ENCODE peak calls at places on chromosome 11, in four cellular contexts. One of them, this sample, is unnamed.

GRCh38 chr11:26569646-26570045 is 2.4 kb downstream of the MUC15 start:
- DNase-seq in esophagus squamous epithelium: no peak
- DNase-seq in dorsolateral prefrontal cortex: no peak
- DNase-seq in heart left ventricle: no peak
- DNase-seq in this sample: no peak

GRCh38 chr11:114080219-114080618 is 20.7 kb downstream of the ZBTB16 start:
- DNase-seq in esophagus squamous epithelium: no peak
- DNase-seq in dorsolateral prefrontal cortex: no peak
- DNase-seq in heart left ventricle: peak
- DNase-seq in this sample: no peak

GRCh38 chr11:104529213-104529612 is 365.3 kb upstream of the PDGFD start:
- DNase-seq in esophagus squamous epithelium: no peak
- DNase-seq in dorsolateral prefrontal cortex: peak
- DNase-seq in heart left ventricle: no peak
- DNase-seq in this sample: no peak

GRCh38 chr11:15852179-15852578 is 504.2 kb downstream of the SOX6 start:
- DNase-seq in esophagus squamous epithelium: no peak
- DNase-seq in dorsolateral prefrontal cortex: no peak
- DNase-seq in heart left ventricle: no peak
- DNase-seq in this sample: no peak

GRCh38 chr11:61923166-61924015 is 6.0 kb upstream of the RAB3IL1 start:
- DNase-seq in esophagus squamous epithelium: no peak
- DNase-seq in dorsolateral prefrontal cortex: no peak
- DNase-seq in heart left ventricle: peak
- DNase-seq in this sample: no peak

GRCh38 chr11:115194798-115195101 is 309.5 kb downstream of the CADM1 start:
- DNase-seq in esophagus squamous epithelium: no peak
- DNase-seq in dorsolateral prefrontal cortex: no peak
- DNase-seq in heart left ventricle: no peak
- DNase-seq in this sample: no peak

GRCh38 chr11:132718711-132719641 is 813.3 kb downstream of the OPCML start:
- DNase-seq in esophagus squamous epithelium: no peak
- DNase-seq in dorsolateral prefrontal cortex: peak
- DNase-seq in heart left ventricle: no peak
- DNase-seq in this sample: no peak

GRCh38 chr11:97973352-97973857 is 1047.3 kb upstream of the CNTN5 start:
- DNase-seq in esophagus squamous epithelium: no peak
- DNase-seq in dorsolateral prefrontal cortex: no peak
- DNase-seq in heart left ventricle: no peak
- DNase-seq in this sample: no peak

GRCh38 chr11:61580292-61580888 is 486 bp downstream of the SYT7 start:
- DNase-seq in esophagus squamous epithelium: no peak
- DNase-seq in dorsolateral prefrontal cortex: no peak
- DNase-seq in heart left ventricle: no peak
- DNase-seq in this sample: no peak

GRCh38 chr11:84390441-84391078 is 1104.4 kb upstream of the CCDC90B start:
- DNase-seq in esophagus squamous epithelium: no peak
- DNase-seq in dorsolateral prefrontal cortex: no peak
- DNase-seq in heart left ventricle: no peak
- DNase-seq in this sample: peak

GRCh38 chr11:121967131-121967689 is 148.8 kb downstream of the BLID start:
- DNase-seq in esophagus squamous epithelium: no peak
- DNase-seq in dorsolateral prefrontal cortex: no peak
- DNase-seq in heart left ventricle: no peak
- DNase-seq in this sample: no peak

GRCh38 chr11:23078289-23078971 is 218.2 kb upstream of the CCDC179 start:
- DNase-seq in esophagus squamous epithelium: no peak
- DNase-seq in dorsolateral prefrontal cortex: no peak
- DNase-seq in heart left ventricle: no peak
- DNase-seq in this sample: no peak

GRCh38 chr11:69007978-69008381 is 5.1 kb downstream of the MRGPRF start:
- DNase-seq in esophagus squamous epithelium: no peak
- DNase-seq in dorsolateral prefrontal cortex: no peak
- DNase-seq in heart left ventricle: no peak
- DNase-seq in this sample: no peak

GRCh38 chr11:90656171-90656570 is 433.3 kb upstream of the CHORDC1 start:
- DNase-seq in esophagus squamous epithelium: no peak
- DNase-seq in dorsolateral prefrontal cortex: no peak
- DNase-seq in heart left ventricle: no peak
- DNase-seq in this sample: no peak

GRCh38 chr11:1368966-1369365 is 20.8 kb upstream of the BRSK2 start:
- DNase-seq in esophagus squamous epithelium: no peak
- DNase-seq in dorsolateral prefrontal cortex: no peak
- DNase-seq in heart left ventricle: no peak
- DNase-seq in this sample: no peak

GRCh38 chr11:62233730-62234129 is 8.3 kb upstream of the SCGB1D2 start:
- DNase-seq in esophagus squamous epithelium: no peak
- DNase-seq in dorsolateral prefrontal cortex: no peak
- DNase-seq in heart left ventricle: no peak
- DNase-seq in this sample: no peak

GRCh38 chr11:92227233-92227593 is 2.6 kb downstream of the FAT3 start:
- DNase-seq in esophagus squamous epithelium: no peak
- DNase-seq in dorsolateral prefrontal cortex: no peak
- DNase-seq in heart left ventricle: no peak
- DNase-seq in this sample: no peak

GRCh38 chr11:10544491-10545470 is 3.8 kb upstream of the RNF141 start:
- DNase-seq in esophagus squamous epithelium: no peak
- DNase-seq in dorsolateral prefrontal cortex: no peak
- DNase-seq in heart left ventricle: no peak
- DNase-seq in this sample: no peak

GRCh38 chr11:13944016-13944415 is 18.5 kb upstream of the SPON1 start:
- DNase-seq in esophagus squamous epithelium: no peak
- DNase-seq in dorsolateral prefrontal cortex: no peak
- DNase-seq in heart left ventricle: no peak
- DNase-seq in this sample: no peak

GRCh38 chr11:100459791-100460190 is 227.3 kb upstream of the ARHGAP42 start:
- DNase-seq in esophagus squamous epithelium: no peak
- DNase-seq in dorsolateral prefrontal cortex: no peak
- DNase-seq in heart left ventricle: no peak
- DNase-seq in this sample: no peak

GRCh38 chr11:60718524-60719316 is 5.8 kb upstream of the MS4A18 start:
- DNase-seq in esophagus squamous epithelium: no peak
- DNase-seq in dorsolateral prefrontal cortex: no peak
- DNase-seq in heart left ventricle: no peak
- DNase-seq in this sample: no peak

GRCh38 chr11:123381817-123382554 is 48.1 kb upstream of the GRAMD1B start:
- DNase-seq in esophagus squamous epithelium: no peak
- DNase-seq in dorsolateral prefrontal cortex: no peak
- DNase-seq in heart left ventricle: no peak
- DNase-seq in this sample: no peak

GRCh38 chr11:44788536-44789227 is 61.9 kb downstream of the TSPAN18 start:
- DNase-seq in esophagus squamous epithelium: no peak
- DNase-seq in dorsolateral prefrontal cortex: no peak
- DNase-seq in heart left ventricle: no peak
- DNase-seq in this sample: no peak

GRCh38 chr11:102157219-102157618 is 47.0 kb downstream of the YAP1 start:
- DNase-seq in esophagus squamous epithelium: no peak
- DNase-seq in dorsolateral prefrontal cortex: no peak
- DNase-seq in heart left ventricle: peak
- DNase-seq in this sample: peak

GRCh38 chr11:59291228-59291627 is 67.5 kb upstream of the OR5AN1 start:
- DNase-seq in esophagus squamous epithelium: no peak
- DNase-seq in dorsolateral prefrontal cortex: no peak
- DNase-seq in heart left ventricle: no peak
- DNase-seq in this sample: no peak

GRCh38 chr11:2926611-2927492 is 2.4 kb downstream of the PHLDA2 start:
- DNase-seq in esophagus squamous epithelium: no peak
- DNase-seq in dorsolateral prefrontal cortex: no peak
- DNase-seq in heart left ventricle: peak
- DNase-seq in this sample: no peak

GRCh38 chr11:79922641-79923040 is 481.8 kb upstream of the TENM4 start:
- DNase-seq in esophagus squamous epithelium: no peak
- DNase-seq in dorsolateral prefrontal cortex: no peak
- DNase-seq in heart left ventricle: no peak
- DNase-seq in this sample: no peak

GRCh38 chr11:61999141-61999975 is 31.9 kb upstream of the FTH1 start:
- DNase-seq in esophagus squamous epithelium: no peak
- DNase-seq in dorsolateral prefrontal cortex: no peak
- DNase-seq in heart left ventricle: no peak
- DNase-seq in this sample: no peak

GRCh38 chr11:128406365-128406706 is 181.0 kb downstream of the ETS1 start:
- DNase-seq in esophagus squamous epithelium: no peak
- DNase-seq in dorsolateral prefrontal cortex: no peak
- DNase-seq in heart left ventricle: no peak
- DNase-seq in this sample: no peak

GRCh38 chr11:10493041-10493663 is 38.1 kb downstream of the AMPD3 start:
- DNase-seq in esophagus squamous epithelium: no peak
- DNase-seq in dorsolateral prefrontal cortex: no peak
- DNase-seq in heart left ventricle: no peak
- DNase-seq in this sample: no peak

GRCh38 chr11:92980291-92980690 is 10.8 kb downstream of the MTNR1B start:
- DNase-seq in esophagus squamous epithelium: no peak
- DNase-seq in dorsolateral prefrontal cortex: no peak
- DNase-seq in heart left ventricle: no peak
- DNase-seq in this sample: no peak

GRCh38 chr11:7520011-7520942 is 6.5 kb downstream of the PPFIBP2 start:
- DNase-seq in esophagus squamous epithelium: no peak
- DNase-seq in dorsolateral prefrontal cortex: no peak
- DNase-seq in heart left ventricle: no peak
- DNase-seq in this sample: no peak
- H3K27ac ChIP-seq in esophagus squamous epithelium: no peak
- H3K27ac ChIP-seq in dorsolateral prefrontal cortex: peak
- H3K27ac ChIP-seq in heart left ventricle: no peak
- H3K27ac ChIP-seq in this sample: no peak

GRCh38 chr11:78800089-78800690 is 225.5 kb upstream of the NARS2 start:
- DNase-seq in esophagus squamous epithelium: no peak
- DNase-seq in dorsolateral prefrontal cortex: no peak
- DNase-seq in heart left ventricle: no peak
- DNase-seq in this sample: no peak

GRCh38 chr11:78802058-78802633 is 227.5 kb upstream of the NARS2 start:
- DNase-seq in esophagus squamous epithelium: no peak
- DNase-seq in dorsolateral prefrontal cortex: no peak
- DNase-seq in heart left ventricle: no peak
- DNase-seq in this sample: no peak

GRCh38 chr11:78798567-78799170 is 224.0 kb upstream of the NARS2 start:
- DNase-seq in esophagus squamous epithelium: no peak
- DNase-seq in dorsolateral prefrontal cortex: no peak
- DNase-seq in heart left ventricle: peak
- DNase-seq in this sample: no peak

GRCh38 chr11:78800756-78801155 is 226.1 kb upstream of the NARS2 start:
- DNase-seq in esophagus squamous epithelium: no peak
- DNase-seq in dorsolateral prefrontal cortex: no peak
- DNase-seq in heart left ventricle: no peak
- DNase-seq in this sample: no peak

GRCh38 chr11:78801161-78801884 is 226.7 kb upstream of the NARS2 start:
- DNase-seq in esophagus squamous epithelium: no peak
- DNase-seq in dorsolateral prefrontal cortex: no peak
- DNase-seq in heart left ventricle: no peak
- DNase-seq in this sample: peak
- H3K27ac ChIP-seq in esophagus squamous epithelium: peak
- H3K27ac ChIP-seq in dorsolateral prefrontal cortex: peak
- H3K27ac ChIP-seq in heart left ventricle: no peak
- H3K27ac ChIP-seq in this sample: peak

DNA sequence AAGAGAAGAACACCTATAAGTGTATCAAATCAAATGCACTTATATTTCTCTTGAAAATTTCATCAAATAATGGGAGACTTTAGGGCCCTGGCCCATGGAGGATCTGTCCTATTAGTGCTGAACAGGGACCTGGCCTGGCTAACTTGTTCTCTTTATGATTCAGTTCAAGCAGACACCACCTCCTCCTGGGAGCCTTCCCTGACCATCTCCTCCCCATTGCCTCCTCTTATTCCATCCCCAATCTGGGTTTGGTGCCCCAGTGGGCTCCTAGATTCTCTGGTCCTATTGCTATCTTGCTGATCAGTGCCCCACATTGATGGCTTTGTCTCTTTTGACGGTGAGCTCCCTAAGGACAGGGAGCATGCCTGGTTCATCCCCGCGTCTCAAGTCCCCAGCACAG is 60.1 kb downstream of the MICAL2 start:
- DNase-seq in esophagus squamous epithelium: no peak
- DNase-seq in dorsolateral prefrontal cortex: no peak
- DNase-seq in heart left ventricle: no peak
- DNase-seq in this sample: no peak
- H3K27ac ChIP-seq in esophagus squamous epithelium: no peak
- H3K27ac ChIP-seq in dorsolateral prefrontal cortex: no peak
- H3K27ac ChIP-seq in heart left ventricle: peak
- H3K27ac ChIP-seq in this sample: peak

GRCh38 chr11:73386026-73386425 is 9.8 kb downstream of the RELT start:
- DNase-seq in esophagus squamous epithelium: no peak
- DNase-seq in dorsolateral prefrontal cortex: no peak
- DNase-seq in heart left ventricle: peak
- DNase-seq in this sample: no peak
- H3K27ac ChIP-seq in esophagus squamous epithelium: no peak
- H3K27ac ChIP-seq in dorsolateral prefrontal cortex: peak
- H3K27ac ChIP-seq in heart left ventricle: peak
- H3K27ac ChIP-seq in this sample: no peak

DNA sequence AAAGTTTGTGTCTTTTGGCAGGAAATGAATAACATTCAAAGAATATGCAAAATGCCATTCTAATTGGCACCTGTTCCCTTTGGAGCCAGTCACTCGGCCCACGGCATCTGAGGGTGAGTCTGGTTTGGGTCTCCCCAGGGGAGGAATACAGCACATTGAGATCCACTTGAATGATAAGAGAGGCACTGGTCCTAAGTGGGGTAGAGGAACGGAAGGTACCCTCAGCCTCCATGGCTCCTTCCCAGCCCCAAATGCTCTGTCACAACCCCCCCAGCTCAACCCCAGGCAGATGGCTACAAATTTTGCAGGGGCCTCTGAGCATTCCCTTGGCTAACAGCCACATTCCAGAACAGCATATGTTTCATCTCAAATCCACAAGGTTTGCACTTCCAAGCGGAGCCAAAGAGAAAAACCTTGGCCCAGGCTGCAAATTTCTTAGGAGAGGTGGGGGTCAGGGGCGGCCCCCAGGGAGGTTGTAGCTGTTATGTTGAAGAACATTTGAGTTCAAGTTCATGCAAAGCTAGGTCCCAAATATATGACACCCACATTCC is 71.8 kb downstream of the RPUSD4 start:
- DNase-seq in esophagus squamous epithelium: no peak
- DNase-seq in dorsolateral prefrontal cortex: peak
- DNase-seq in heart left ventricle: no peak
- DNase-seq in this sample: no peak
- H3K27ac ChIP-seq in esophagus squamous epithelium: no peak
- H3K27ac ChIP-seq in dorsolateral prefrontal cortex: no peak
- H3K27ac ChIP-seq in heart left ventricle: peak
- H3K27ac ChIP-seq in this sample: no peak

DNA sequence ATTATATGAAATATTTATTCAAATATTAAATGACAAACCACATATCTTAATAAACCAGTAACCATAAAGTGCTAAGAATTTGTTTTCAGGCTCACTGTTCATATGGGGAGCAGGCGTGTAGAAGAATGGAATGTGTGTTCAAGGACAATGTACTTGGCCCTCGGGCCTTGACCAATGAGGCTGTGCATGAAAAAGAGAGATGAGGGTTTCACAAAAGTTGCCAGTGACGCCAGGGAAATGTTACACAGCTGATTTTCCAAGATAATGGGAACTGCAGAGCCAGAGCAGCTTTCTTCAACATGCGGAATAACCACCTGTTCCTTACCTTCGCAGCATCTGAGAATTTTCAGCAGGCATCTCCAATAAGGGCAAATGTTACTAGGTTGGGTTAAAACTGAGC is 4.2 kb downstream of the SF1 start:
- DNase-seq in esophagus squamous epithelium: no peak
- DNase-seq in dorsolateral prefrontal cortex: no peak
- DNase-seq in heart left ventricle: no peak
- DNase-seq in this sample: no peak
- H3K27ac ChIP-seq in esophagus squamous epithelium: no peak
- H3K27ac ChIP-seq in dorsolateral prefrontal cortex: no peak
- H3K27ac ChIP-seq in heart left ventricle: no peak
- H3K27ac ChIP-seq in this sample: no peak

This sample was measured in epithelial cell of prostate.